ENCODE peak calls at places on chromosomes 2 and 18, in six cellular contexts. O is HS-5; E is PC-3; J is germinal center; M is ELF-1; L is stimulated activated naive CD8-positive, alpha-beta T cell treated with anti-CD3 and anti-CD28 coated beads, Interleukin-15, amount 100 ng/mL, for 72 hours. G is an unnamed sample.

GRCh38 chr2:182606728-182607681 is 109.1 kb upstream of the DNAJC10 start:
- DNase-seq in L (no peak), M (no peak), J (no peak), O (no peak), E (no peak), G (no peak)

GRCh38 chr2:167264380-167264779 is 376.1 kb downstream of the XIRP2 start:
- DNase-seq in M (peak; percentile 17), J (no peak), L (no peak), O (no peak), E (peak; percentile 71), G (peak; percentile 41)

GRCh38 chr2:221629478-221629877 is 57.4 kb upstream of the EPHA4 start:
- DNase-seq in L (no peak), J (no peak), M (peak; percentile 41), E (peak; percentile 67), O (peak; percentile 75), G (no peak)

GRCh38 chr2:10303634-10304378 is 1.1 kb downstream of the HPCAL1 start:
- DNase-seq in O (no peak), M (peak; percentile 58), E (peak; percentile 52), L (peak; percentile 50), J (peak; percentile 61), G (peak; percentile 89)

GRCh38 chr18:3625717-3626091 is 175.7 kb downstream of the TGIF1 start:
- DNase-seq in J (no peak), M (no peak), E (peak; percentile 8), L (no peak), O (no peak), G (no peak)

GRCh38 chr2:219423656-219424378 is 5.6 kb downstream of the DES start:
- DNase-seq in E (no peak), M (no peak), L (no peak), J (no peak), O (no peak), G (no peak)

GRCh38 chr2:195533771-195534642 is 123.0 kb upstream of the SLC39A10 start:
- DNase-seq in O (peak; percentile 71), L (peak; percentile 86), M (peak; percentile 7), E (peak; percentile 66), J (no peak), G (no peak)

GRCh38 chr2:239918749-239919148 is 106.4 kb downstream of the NDUFA10 start:
- DNase-seq in O (no peak), M (no peak), J (no peak), E (no peak), L (no peak), G (no peak)